ENCODE peak calls at places on chromosomes 7 and 10, in seven cellular contexts. X is HT1080, G is NCI-H2081, H is heart right ventricle, K is H7, I is anterior cingulate cortex, P is T-helper 9 cell. R is an unnamed sample.
A peak's percentile ranks its signal among the peaks of the same experiment; 100 is the strongest.

GRCh38 chr10:80472234-80473095 is 18.4 kb downstream of the TSPAN14 start:
- DNase-seq in P (no peak), X (peak; percentile 93), I (no peak), H (no peak), K (no peak), G (no peak), R (no peak)

GRCh38 chr7:50728184-50728583 is 54.5 kb downstream of the GRB10 start:
- DNase-seq in I (no peak), X (no peak), P (no peak), H (no peak), G (no peak), K (no peak), R (no peak)

GRCh38 chr7:55593515-55594318 is 21.4 kb upstream of the VOPP1 start:
- DNase-seq in P (peak; percentile 76), G (peak; percentile 60), X (peak; percentile 63), H (peak; percentile 73), K (peak; percentile 87), I (peak; percentile 11), R (peak; percentile 70)

GRCh38 chr7:76071316-76072242 is 23.7 kb downstream of the MDH2 start:
- DNase-seq in P (no peak), K (peak; percentile 30), G (no peak), X (no peak), H (peak; percentile 52), I (no peak), R (peak; percentile 52)

GRCh38 chr7:23542752-23543151 is 11.0 kb upstream of the TRA2A start:
- DNase-seq in P (no peak), G (no peak), X (no peak), H (no peak), I (no peak), K (no peak), R (no peak)

GRCh38 chr10:6416892-6417512 is 163.1 kb downstream of the PRKCQ start:
- DNase-seq in G (peak; percentile 19), I (no peak), X (peak; percentile 48), H (no peak), K (peak; percentile 65), P (no peak), R (no peak)

GRCh38 chr10:44715081-44715480 is 196.1 kb upstream of the TMEM72 start:
- DNase-seq in P (no peak), I (no peak), X (no peak), G (no peak), H (no peak), K (no peak), R (no peak)

GRCh38 chr7:148911626-148912025 is 27.5 kb upstream of the EZH2 start:
- DNase-seq in P (no peak), I (no peak), G (no peak), K (no peak), X (no peak), H (no peak), R (no peak)

GRCh38 chr10:90743291-90743690 is 114.5 kb downstream of the HTR7 start:
- DNase-seq in P (no peak), H (no peak), G (no peak), X (no peak), K (no peak), I (no peak), R (no peak)

GRCh38 chr10:113035724-113036312 is 85.8 kb downstream of the TCF7L2 start:
- DNase-seq in K (no peak), H (no peak), I (no peak), X (no peak), P (no peak), G (no peak), R (no peak)

GRCh38 chr7:73556208-73557107 is 1.0 kb downstream of the BCL7B start:
- DNase-seq in P (no peak), G (no peak), I (no peak), H (no peak), X (no peak), K (no peak), R (no peak)

GRCh38 chr10:60963441-60964256 is 19.7 kb upstream of the RHOBTB1 start:
- DNase-seq in G (peak; percentile 1), X (peak; percentile 63), K (no peak), H (no peak), I (no peak), P (no peak), R (no peak)

GRCh38 chr10:102669206-102670064 is 25.2 kb downstream of the TRIM8 start:
- DNase-seq in H (peak; percentile 62), P (no peak), K (peak; percentile 35), G (no peak), X (peak; percentile 62), I (no peak), R (peak; percentile 68)

GRCh38 chr10:80436459-80437098 is 17.5 kb upstream of the TSPAN14 start:
- DNase-seq in H (no peak), G (no peak), I (no peak), X (no peak), K (no peak), P (no peak), R (no peak)

GRCh38 chr10:99536400-99537254 is 3.9 kb downstream of the NKX2-3 start:
- DNase-seq in K (peak; percentile 82), X (no peak), H (no peak), I (no peak), G (no peak), P (no peak), R (no peak)

GRCh38 chr7:102253973-102254370 is 32.7 kb upstream of the SH2B2 start:
- DNase-seq in P (no peak), H (no peak), I (no peak), K (no peak), G (no peak), X (no peak), R (no peak)

GRCh38 chr10:33180390-33180789 is 154.1 kb downstream of the NRP1 start:
- DNase-seq in H (no peak), X (no peak), I (no peak), P (no peak), K (no peak), G (no peak), R (no peak)

GRCh38 chr7:142774826-142775225 is 4.1 kb downstream of the PRSS2 start:
- DNase-seq in X (peak; percentile 27), G (no peak), P (no peak), K (no peak), H (no peak), I (no peak), R (no peak)

GRCh38 chr10:73623056-73623455 is 18.2 kb downstream of the MYOZ1 start:
- DNase-seq in I (no peak), G (no peak), K (no peak), H (no peak), X (no peak), P (no peak), R (no peak)

GRCh38 chr7:16743207-16743606 is 10.3 kb upstream of the TSPAN13 start:
- DNase-seq in X (peak; percentile 38), I (no peak), G (no peak), K (no peak), H (no peak), P (no peak), R (no peak)

GRCh38 chr7:1136841-1137516 is 23.0 kb downstream of the ZFAND2A start:
- DNase-seq in H (no peak), K (peak; percentile 60), I (no peak), P (no peak), G (peak; percentile 70), X (no peak), R (no peak)

GRCh38 chr10:30873408-30873807 is 158.3 kb downstream of the ZNF438 start:
- DNase-seq in G (no peak), I (no peak), K (no peak), P (no peak), X (no peak), H (no peak), R (no peak)

GRCh38 chr7:43292384-43292783 is 179.9 kb downstream of the HECW1 start:
- DNase-seq in I (no peak), K (no peak), P (no peak), H (no peak), X (no peak), G (no peak), R (no peak)

GRCh38 chr7:326273-326672 is 36.3 kb downstream of the FOXL3 start:
- DNase-seq in P (no peak), H (no peak), X (no peak), K (no peak), G (no peak), I (no peak), R (peak; percentile 5)

GRCh38 chr7:55018361-55019328 is at the start of gene EGFR:
- DNase-seq in I (peak; percentile 26), X (peak; percentile 82), K (peak; percentile 89), P (no peak), H (peak; percentile 84), G (no peak), R (peak; percentile 83)

GRCh38 chr10:118374404-118374803 is 32.3 kb upstream of the FAM204A start:
- DNase-seq in X (peak; percentile 53), H (no peak), K (no peak), P (no peak), I (no peak), G (no peak), R (no peak)

GRCh38 chr10:127757033-127757432 is 20.0 kb downstream of the FOXI2 start:
- DNase-seq in H (no peak), P (no peak), K (no peak), G (no peak), X (peak; percentile 13), I (no peak), R (no peak)

GRCh38 chr10:14327535-14327934 is 3.2 kb downstream of the FRMD4A start:
- DNase-seq in I (no peak), H (no peak), P (no peak), X (no peak), K (no peak), G (no peak), R (no peak)

GRCh38 chr10:29287635-29288034 is 1.2 kb upstream of the LYZL1 start:
- DNase-seq in P (no peak), H (no peak), I (no peak), X (no peak), G (no peak), K (no peak), R (no peak)

GRCh38 chr7:22406715-22407114 is 49.8 kb upstream of the RAPGEF5 start:
- DNase-seq in H (no peak), X (no peak), I (no peak), K (no peak), P (no peak), G (no peak), R (no peak)

GRCh38 chr10:96482815-96483588 is 30.7 kb downstream of the TLL2 start:
- DNase-seq in H (no peak), G (no peak), P (no peak), I (no peak), K (no peak), X (no peak), R (no peak)

GRCh38 chr10:54125098-54125747 is 675.8 kb downstream of the PCDH15 start:
- DNase-seq in I (no peak), K (no peak), P (no peak), G (no peak), X (no peak), H (no peak), R (no peak)

GRCh38 chr10:15370212-15370740 is 813 bp downstream of the FAM171A1 start:
- DNase-seq in G (peak; percentile 25), X (no peak), I (no peak), H (peak; percentile 33), K (peak; percentile 76), P (peak; percentile 20), R (peak; percentile 32)

GRCh38 chr7:29328050-29328449 is 133.5 kb downstream of the CHN2 start:
- DNase-seq in K (no peak), H (no peak), P (no peak), I (no peak), X (no peak), G (no peak), R (no peak)

GRCh38 chr10:130764651-130765050 is 546.9 kb downstream of the TCERG1L start:
- DNase-seq in H (no peak), I (no peak), G (no peak), X (no peak), K (no peak), P (no peak), R (peak; percentile 7)

GRCh38 chr10:69716711-69717560 is 84.8 kb upstream of the COL13A1 start:
- DNase-seq in X (no peak), P (peak; percentile 61), K (peak; percentile 92), I (peak; percentile 32), H (no peak), G (peak; percentile 42), R (no peak)

R was measured in left cardiac atrium.